ENCODE peak calls at places on chromosomes 13 and 19, in nine cellular contexts. F, J, E, B, L, N, I, S and A are unnamed samples.

GRCh38 chr13:52848455-52849190 is at the start of gene PCDH8:
- DNase-seq in F (no peak), J (peak; percentile 86), E (no peak), B (no peak), L (peak; percentile 93), N (no peak), I (no peak), S (no peak), A (no peak)

GRCh38 chr19:47032171-47032811 is 12.7 kb downstream of the NPAS1 start:
- DNase-seq in F (peak; percentile 90), J (peak; percentile 69), E (no peak), B (peak; percentile 70), L (peak; percentile 76), N (peak; percentile 40), I (no peak), S (no peak), A (peak; percentile 62)

GRCh38 chr13:113897161-113897560 is 33.3 kb upstream of the GAS6 start:
- DNase-seq in F (peak; percentile 41), J (no peak), E (peak; percentile 90), B (no peak), L (no peak), N (no peak), I (no peak), S (peak; percentile 93), A (peak; percentile 93)

GRCh38 chr13:111610077-111610476 is 289.6 kb downstream of the TEX29 start:
- DNase-seq in F (no peak), J (no peak), E (no peak), B (no peak), L (no peak), N (no peak), I (no peak), S (no peak), A (no peak)

GRCh38 chr13:110197041-110197440 is 109.9 kb downstream of the COL4A1 start:
- DNase-seq in F (no peak), J (no peak), E (no peak), B (no peak), L (no peak), N (no peak), I (no peak), S (no peak), A (no peak)

GRCh38 chr19:11165486-11166030 is 10.0 kb upstream of the SPC24 start:
- DNase-seq in F (no peak), J (no peak), E (no peak), B (no peak), L (no peak), N (no peak), I (no peak), S (peak; percentile 14), A (no peak)

GRCh38 chr13:26587251-26587650 is 29.8 kb downstream of the WASF3 start:
- DNase-seq in F (no peak), J (no peak), E (no peak), B (no peak), L (no peak), N (no peak), I (no peak), S (no peak), A (no peak)

GRCh38 chr19:44653977-44654784 is 10.5 kb downstream of the PVR start:
- DNase-seq in F (peak; percentile 94), J (peak; percentile 60), E (no peak), B (peak; percentile 67), L (no peak), N (peak; percentile 77), I (peak; percentile 38), S (peak; percentile 39), A (peak; percentile 39)

GRCh38 chr19:53357821-53358581 is 7.5 kb upstream of the ZNF525 start:
- DNase-seq in F (no peak), J (no peak), E (no peak), B (no peak), L (peak; percentile 38), N (no peak), I (no peak), S (no peak), A (no peak)

GRCh38 chr13:35512271-35512920 is 35.9 kb upstream of the MAB21L1 start:
- DNase-seq in F (no peak), J (no peak), E (peak; percentile 75), B (no peak), L (no peak), N (no peak), I (no peak), S (peak; percentile 97), A (peak; percentile 77)

GRCh38 chr13:112879283-112879833 is 89.7 kb upstream of the MCF2L start:
- DNase-seq in F (no peak), J (peak; percentile 48), E (no peak), B (no peak), L (no peak), N (no peak), I (no peak), S (no peak), A (peak; percentile 64)